ENCODE peak calls at places on chromosome 14, in four cellular contexts. H, C, A and Y are unnamed samples.

GRCh38 chr14:32808574-32809098 is 130.0 kb upstream of the NPAS3 start:
- DNase-seq in H (peak), A (no peak), C (peak), Y (no peak)

GRCh38 chr14:55752580-55753365 is 172.8 kb downstream of the KTN1 start:
- DNase-seq in C (no peak), A (no peak), H (peak), Y (no peak)

GRCh38 chr14:94123296-94123695 is 6.1 kb downstream of the IFI27L2 start:
- DNase-seq in C (no peak), A (no peak), H (peak), Y (no peak)

GRCh38 chr14:20415723-20416622 is 2.7 kb upstream of the TEP1 start:
- DNase-seq in C (peak), H (no peak), A (peak), Y (no peak)

GRCh38 chr14:95038521-95039250 is 118.6 kb downstream of the DICER1 start:
- DNase-seq in C (no peak), A (no peak), H (no peak), Y (peak)

GRCh38 chr14:105324871-105325270 is 10.3 kb downstream of the PACS2 start:
- DNase-seq in C (no peak), A (no peak), H (peak), Y (no peak)

GRCh38 chr14:77730976-77731497 is 23.1 kb downstream of the SLIRP start:
- DNase-seq in H (no peak), A (no peak), C (no peak), Y (no peak)

GRCh38 chr14:39229601-39230110 is 4.1 kb upstream of the MIA2 start:
- DNase-seq in A (no peak), C (no peak), H (no peak), Y (no peak)

GRCh38 chr14:63717704-63718103 is 10.2 kb downstream of the SGPP1 start:
- DNase-seq in C (no peak), A (no peak), H (no peak), Y (no peak)

GRCh38 chr14:20707622-20708021 is 19.1 kb downstream of the ANG start:
- DNase-seq in C (no peak), A (no peak), H (no peak), Y (no peak)

GRCh38 chr14:74618078-74618952 is 6.3 kb upstream of the LTBP2 start:
- DNase-seq in A (peak), C (no peak), H (peak), Y (no peak)

GRCh38 chr14:96925422-96925821 is 128.2 kb downstream of the VRK1 start:
- DNase-seq in A (no peak), H (no peak), C (no peak), Y (no peak)

GRCh38 chr14:61476737-61477410 is 155.5 kb downstream of the PRKCH start:
- DNase-seq in H (no peak), A (peak), C (peak), Y (no peak)

GRCh38 chr14:52553002-52553670 is 500 bp downstream of the GPR137C start:
- DNase-seq in H (peak), C (peak), A (peak), Y (peak)

GRCh38 chr14:82757775-82758174 is 1224.1 kb upstream of the SEL1L start:
- DNase-seq in A (no peak), H (no peak), C (no peak), Y (no peak)

GRCh38 chr14:95354834-95355233 is 35.1 kb upstream of the CLMN start:
- DNase-seq in A (no peak), H (no peak), C (no peak), Y (no peak)

GRCh38 chr14:51419685-51420084 is 179.6 kb downstream of the TMX1 start:
- DNase-seq in H (no peak), C (no peak), A (no peak), Y (no peak)

GRCh38 chr14:105491366-105492006 is 440 bp downstream of the TEDC1 start:
- DNase-seq in C (peak), H (peak), A (peak), Y (peak)

GRCh38 chr14:37246427-37246829 is 48.7 kb downstream of the MIPOL1 start:
- DNase-seq in A (no peak), H (no peak), C (no peak), Y (no peak)

GRCh38 chr14:55094630-55095157 is 34.4 kb upstream of the LGALS3 start:
- DNase-seq in A (no peak), H (no peak), C (no peak), Y (no peak)

GRCh38 chr14:99381688-99382060 is 99.0 kb downstream of the SETD3 start:
- DNase-seq in H (no peak), C (no peak), A (no peak), Y (no peak)

GRCh38 chr14:103103461-103104388 is 9.2 kb downstream of the EXOC3L4 start:
- DNase-seq in H (peak), A (no peak), C (no peak), Y (peak)

GRCh38 chr14:88798161-88798560 is 5.4 kb upstream of the EML5 start:
- DNase-seq in A (no peak), C (no peak), H (no peak), Y (no peak)

GRCh38 chr14:98189077-98189476 is 1082.9 kb downstream of the BCL11B start:
- DNase-seq in H (no peak), A (no peak), C (no peak), Y (no peak)

GRCh38 chr14:61566537-61567225 is 128.6 kb upstream of the HIF1A start:
- DNase-seq in C (no peak), A (no peak), H (no peak), Y (no peak)

GRCh38 chr14:59870277-59871165 is at the start of gene RTN1:
- DNase-seq in C (peak), A (peak), H (peak), Y (peak)

GRCh38 chr14:105855893-105856675 is 329.7 kb downstream of the TMEM121 start:
- DNase-seq in C (peak), H (no peak), A (no peak), Y (peak)

GRCh38 chr14:104431351-104431928 is 148.1 kb upstream of the C14orf180 start:
- DNase-seq in A (no peak), H (no peak), C (no peak), Y (no peak)

GRCh38 chr14:100362311-100362927 is 39.3 kb downstream of the SLC25A47 start:
- DNase-seq in C (no peak), H (no peak), A (no peak), Y (no peak)

GRCh38 chr14:71475916-71476315 is 456.3 kb upstream of the RGS6 start:
- DNase-seq in C (no peak), H (no peak), A (no peak), Y (no peak)

GRCh38 chr14:69992564-69992963 is 113.3 kb downstream of the SMOC1 start:
- DNase-seq in H (no peak), C (peak), A (peak), Y (no peak)

GRCh38 chr14:69483765-69484443 is 624 bp upstream of the PLEKHD1 start:
- DNase-seq in A (no peak), H (no peak), C (no peak), Y (peak)

GRCh38 chr14:74988131-74988530 is 14.6 kb upstream of the EIF2B2 start:
- DNase-seq in A (no peak), H (no peak), C (no peak), Y (no peak)

GRCh38 chr14:75881986-75882385 is 99.8 kb downstream of the TGFB3 start:
- DNase-seq in C (no peak), A (no peak), H (no peak), Y (no peak)

GRCh38 chr14:78638926-78639325 is 468.8 kb downstream of the NRXN3 start:
- DNase-seq in C (no peak), H (no peak), A (no peak), Y (no peak)

GRCh38 chr14:104130974-104131651 is 7.3 kb upstream of the KIF26A start:
- DNase-seq in C (peak), A (no peak), H (peak), Y (peak)

GRCh38 chr14:88613552-88614010 is 50.7 kb downstream of the ZC3H14 start:
- DNase-seq in H (peak), C (no peak), A (no peak), Y (no peak)

GRCh38 chr14:101830271-101830670 is 68.8 kb downstream of the PPP2R5C start:
- DNase-seq in C (no peak), H (no peak), A (no peak), Y (no peak)
- H3K27ac ChIP-seq in C (no peak), H (no peak), A (no peak), Y (no peak)

GRCh38 chr14:24399981-24400718 is 1.3 kb downstream of the NYNRIN start:
- DNase-seq in H (no peak), A (peak), C (no peak), Y (no peak)
- H3K4me3 ChIP-seq in H (peak), A (peak), C (peak), Y (peak)

GRCh38 chr14:65354715-65355114 is 57.8 kb upstream of the FUT8 start:
- DNase-seq in A (no peak), H (peak), C (no peak), Y (no peak)
- TF ChIP-seq CTCF in A (no peak), H (no peak), C (no peak), Y (no peak)

GRCh38 chr14:72663956-72664650 is 229.8 kb downstream of the DPF3 start:
- DNase-seq in H (no peak), A (no peak), C (no peak), Y (no peak)

GRCh38 chr14:72666610-72667009 is 227.3 kb downstream of the DPF3 start:
- DNase-seq in H (no peak), A (no peak), C (no peak), Y (no peak)

GRCh38 chr14:72663076-72663487 is 230.8 kb downstream of the DPF3 start:
- DNase-seq in C (no peak), A (no peak), H (no peak), Y (no peak)

GRCh38 chr14:72665259-72665658 is 228.6 kb downstream of the DPF3 start:
- DNase-seq in H (no peak), C (no peak), A (no peak), Y (no peak)

GRCh38 chr14:72664651-72665050 is 229.2 kb downstream of the DPF3 start:
- DNase-seq in C (no peak), A (no peak), H (no peak), Y (no peak)
- H3K27ac ChIP-seq in C (no peak), A (no peak), H (no peak), Y (no peak)